ENCODE peak calls at places on chromosome 19, in four cellular contexts. P is osteoblast, A is psoas muscle, D is H9. J is an unnamed sample.

GRCh38 chr19:7418575-7418974 is 69.8 kb downstream of the ARHGEF18 start:
- DNase-seq in P (peak), A (no peak), D (no peak), J (no peak)

GRCh38 chr19:56272448-56272847 is at the start of gene EDDM13:
- DNase-seq in P (peak), A (no peak), D (no peak), J (no peak)

GRCh38 chr19:6269101-6269886 is 10.5 kb downstream of the MLLT1 start:
- DNase-seq in P (peak), A (no peak), D (no peak), J (no peak)

GRCh38 chr19:53966931-53967330 is 4.2 kb downstream of the CACNG8 start:
- DNase-seq in P (peak), A (no peak), D (no peak), J (no peak)

GRCh38 chr19:31223805-31224534 is 125.3 kb downstream of the TSHZ3 start:
- DNase-seq in P (peak), A (no peak), D (no peak), J (no peak)

GRCh38 chr19:19443902-19444693 is 38.6 kb downstream of the GATAD2A start:
- DNase-seq in P (no peak), A (no peak), D (no peak), J (no peak)

GRCh38 chr19:5054551-5055456 is 85.9 kb downstream of the KDM4B start:
- DNase-seq in P (no peak), A (peak), D (no peak), J (no peak)

GRCh38 chr19:710767-711166 is 2.0 kb downstream of the PALM start:
- DNase-seq in P (peak), A (no peak), D (no peak), J (no peak)

GRCh38 chr19:40143612-40144011 is 47.6 kb upstream of the MAP3K10 start:
- DNase-seq in P (no peak), A (no peak), D (no peak), J (no peak)

GRCh38 chr19:6588508-6589345 is 2.2 kb downstream of the CD70 start:
- DNase-seq in P (peak), A (no peak), D (no peak), J (no peak)

GRCh38 chr19:30512748-30513389 is 140.7 kb downstream of the ZNF536 start:
- DNase-seq in P (no peak), A (no peak), D (no peak), J (no peak)

GRCh38 chr19:6822311-6822670 is 49.8 kb downstream of the VAV1 start:
- DNase-seq in P (no peak), A (no peak), D (no peak), J (no peak)

GRCh38 chr19:44883962-44884361 is 7.1 kb upstream of the TOMM40 start:
- DNase-seq in P (no peak), A (no peak), D (no peak), J (no peak)

GRCh38 chr19:30701178-30701577 is 329.0 kb downstream of the ZNF536 start:
- DNase-seq in P (no peak), A (no peak), D (no peak), J (no peak)

GRCh38 chr19:16366433-16367268 is 42.0 kb downstream of the KLF2 start:
- DNase-seq in P (peak), A (peak), D (no peak), J (no peak)

GRCh38 chr19:13859361-13859880 is 17.5 kb upstream of the NANOS3 start:
- DNase-seq in P (peak), A (no peak), D (no peak), J (no peak)

GRCh38 chr19:13864223-13864512 is 12.8 kb upstream of the NANOS3 start:
- DNase-seq in P (peak), A (peak), D (no peak), J (no peak)

GRCh38 chr19:13861392-13861713 is 15.6 kb upstream of the NANOS3 start:
- DNase-seq in P (no peak), A (peak), D (no peak), J (no peak)

GRCh38 chr19:13860679-13861391 is 16.1 kb upstream of the NANOS3 start:
- DNase-seq in P (no peak), A (peak), D (no peak), J (no peak)

DNA sequence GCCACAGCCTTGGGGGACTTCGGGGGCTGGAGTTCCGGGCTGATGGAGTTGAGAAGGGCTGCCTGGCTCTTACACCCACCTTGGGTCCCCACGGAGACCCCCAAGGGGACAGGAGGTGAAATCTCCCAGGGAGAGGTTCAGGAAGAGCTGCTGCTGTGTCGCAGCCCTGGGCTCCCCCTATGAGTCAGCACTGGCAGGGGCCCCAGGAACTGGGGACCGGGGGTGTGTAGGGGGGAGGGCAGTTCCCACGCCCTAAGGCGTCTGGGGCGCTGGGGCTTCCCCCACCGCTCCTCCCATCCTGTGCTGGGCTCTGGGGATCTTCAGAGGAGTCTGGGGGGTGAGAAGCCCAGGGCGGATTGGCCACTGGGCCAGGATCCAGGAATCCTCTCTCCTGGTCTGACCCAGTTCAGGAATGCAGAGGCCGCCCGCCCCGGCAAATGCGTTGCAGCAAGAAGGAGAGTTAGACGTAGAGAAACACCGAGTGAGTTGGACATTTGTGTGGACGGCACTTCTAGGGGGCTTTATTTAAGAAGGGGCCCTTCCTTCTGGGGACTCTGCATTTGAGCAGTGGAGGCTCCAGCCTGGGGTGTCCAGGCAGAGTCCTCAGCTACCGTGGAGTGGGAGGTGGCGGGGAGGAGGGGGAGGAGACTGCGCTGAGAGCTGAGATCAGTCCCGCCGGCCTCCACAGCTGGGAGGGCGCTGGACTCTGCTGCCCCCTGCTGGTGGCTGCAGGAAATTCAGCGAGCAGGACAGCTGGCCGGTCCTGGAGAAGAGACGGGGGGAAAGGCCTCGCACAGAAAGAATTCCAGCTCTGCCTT is 15.0 kb upstream of the NANOS3 start:
- DNase-seq in P (peak), A (peak), D (peak), J (peak)
- H3K27ac ChIP-seq in P (peak), A (peak), D (no peak), J (peak)

DNA sequence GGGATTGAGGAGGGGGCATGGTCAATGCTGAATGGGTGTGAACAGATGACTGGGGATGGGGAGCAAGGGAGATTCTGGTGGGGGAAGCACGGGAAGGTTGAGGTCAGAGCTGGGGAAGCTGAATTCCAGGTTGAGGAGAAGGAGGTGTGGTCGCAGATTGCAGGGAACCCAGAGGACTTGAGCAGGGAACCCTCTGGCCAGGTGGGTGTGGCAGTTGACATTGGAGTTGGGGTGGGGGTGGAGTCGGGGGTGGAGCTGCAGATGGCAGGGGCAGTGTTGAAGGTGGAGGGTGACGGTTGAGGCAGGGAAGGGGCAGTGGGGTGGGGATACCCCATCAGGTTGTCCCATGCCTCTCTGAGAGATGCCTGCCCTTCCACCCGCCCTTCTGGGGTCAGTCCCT is 94.7 kb downstream of the WTIP start:
- DNase-seq in P (no peak), A (no peak), D (peak), J (no peak)
- H3K27ac ChIP-seq in P (no peak), A (no peak), D (no peak), J (no peak)

GRCh38 chr19:17865364-17866311 is 5.9 kb downstream of the RPL18A start:
- DNase-seq in P (peak), A (no peak), D (no peak), J (peak)
- H3K27ac ChIP-seq in P (no peak), A (peak), D (no peak), J (peak)

GRCh38 chr19:35120492-35120891 is 4.9 kb downstream of the FXYD3 start:
- DNase-seq in P (peak), A (no peak), D (no peak), J (peak)
- H3K27ac ChIP-seq in P (peak), A (peak), D (no peak), J (peak)

GRCh38 chr19:3186891-3187661 is 1.3 kb downstream of the NCLN start:
- DNase-seq in P (no peak), A (no peak), D (no peak), J (no peak)
- H3K27ac ChIP-seq in P (peak), A (no peak), D (no peak), J (peak)

DNA sequence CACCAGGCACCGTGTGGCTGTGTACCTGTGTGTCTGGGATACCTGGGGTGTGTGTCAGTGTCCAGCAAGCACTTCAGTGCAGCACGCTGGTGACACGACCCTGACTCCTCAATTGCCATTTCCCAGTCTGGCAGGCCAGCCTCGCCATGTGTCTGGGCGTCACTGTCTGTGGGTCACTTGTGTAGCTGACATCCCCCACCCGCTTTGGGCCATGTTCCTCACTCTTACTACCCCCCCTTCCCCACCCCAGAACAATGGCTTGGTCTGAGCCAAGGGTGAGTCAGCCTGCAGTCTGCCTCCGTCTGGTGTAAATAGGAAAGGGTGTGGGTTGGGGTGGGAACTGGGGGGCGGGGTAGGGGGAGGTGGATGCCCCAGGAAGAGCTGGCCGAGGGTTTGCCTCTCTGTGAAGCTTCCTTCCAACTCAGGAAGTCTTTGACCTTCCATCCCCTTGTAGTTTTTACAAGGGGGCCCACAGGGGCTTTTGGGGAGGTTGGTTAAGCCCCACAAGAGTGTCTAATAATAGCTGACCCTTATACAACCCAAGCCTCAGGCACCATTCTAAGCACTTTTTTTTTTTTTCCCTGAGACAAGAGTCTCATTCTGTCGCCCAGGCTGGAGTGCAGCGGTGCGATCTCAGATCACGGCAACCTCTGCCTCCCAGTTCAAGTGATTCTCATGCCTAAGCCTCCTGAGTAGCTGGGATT is 17.6 kb downstream of the NOVA2 start:
- DNase-seq in P (no peak), A (peak), D (no peak), J (peak)
- H3K27ac ChIP-seq in P (no peak), A (peak), D (no peak), J (peak)

GRCh38 chr19:38079926-38080380 is 144.1 kb downstream of the DPF1 start:
- DNase-seq in P (peak), A (no peak), D (no peak), J (peak)
- H3K27ac ChIP-seq in P (peak), A (no peak), D (no peak), J (peak)